ENCODE peak calls at places on chromosome 18, in five cellular contexts. C, G, P, W and K are unnamed samples.

GRCh38 chr18:2606335-2606734 is 35.0 kb downstream of the NDC80 start:
- DNase-seq in C (no peak), G (no peak), P (no peak), W (no peak), K (no peak)

GRCh38 chr18:12652861-12653401 is 5.0 kb downstream of the SPIRE1 start:
- DNase-seq in C (no peak), G (peak), P (no peak), W (no peak), K (no peak)

GRCh38 chr18:26307161-26307773 is 81.0 kb downstream of the TAF4B start:
- DNase-seq in C (no peak), G (peak), P (no peak), W (peak), K (no peak)

GRCh38 chr18:29647700-29648099 is 1394.8 kb downstream of the DSC3 start:
- DNase-seq in C (no peak), G (no peak), P (no peak), W (no peak), K (no peak)

GRCh38 chr18:10566390-10566789 is 40.6 kb downstream of the NAPG start:
- DNase-seq in C (no peak), G (no peak), P (no peak), W (no peak), K (no peak)

GRCh38 chr18:172361-172760 is 14.0 kb downstream of the USP14 start:
- DNase-seq in C (no peak), G (no peak), P (no peak), W (no peak), K (no peak)

GRCh38 chr18:39776766-39777165 is 2178.3 kb upstream of the PIK3C3 start:
- DNase-seq in C (no peak), G (no peak), P (no peak), W (no peak), K (no peak)

GRCh38 chr18:62741118-62741566 is 25.8 kb downstream of the PHLPP1 start:
- DNase-seq in C (no peak), G (peak), P (no peak), W (peak), K (no peak)

GRCh38 chr18:48672671-48673340 is 134.0 kb downstream of the CTIF start:
- DNase-seq in C (no peak), G (no peak), P (peak), W (no peak), K (peak)

GRCh38 chr18:51897884-51898283 is 442.1 kb upstream of the DCC start:
- DNase-seq in C (no peak), G (no peak), P (no peak), W (no peak), K (no peak)

GRCh38 chr18:60809937-60810336 is 437.4 kb upstream of the MC4R start:
- DNase-seq in C (no peak), G (no peak), P (no peak), W (no peak), K (no peak)

GRCh38 chr18:28905509-28905908 is 728.6 kb upstream of the CDH2 start:
- DNase-seq in C (no peak), G (peak), P (no peak), W (no peak), K (no peak)

GRCh38 chr18:524496-524895 is 24.0 kb upstream of the COLEC12 start:
- DNase-seq in C (no peak), G (peak), P (no peak), W (no peak), K (no peak)

GRCh38 chr18:63366991-63367240 is at the start of gene KDSR:
- DNase-seq in C (no peak), G (no peak), P (no peak), W (no peak), K (no peak)

GRCh38 chr18:65429601-65430000 is 321.2 kb upstream of the CDH7 start:
- DNase-seq in C (no peak), G (no peak), P (no peak), W (no peak), K (no peak)

GRCh38 chr18:37334494-37335125 is 231.0 kb downstream of the CELF4 start:
- DNase-seq in C (no peak), G (peak), P (no peak), W (no peak), K (no peak)

GRCh38 chr18:27577740-27578139 is 392.6 kb upstream of the CHST9 start:
- DNase-seq in C (no peak), G (no peak), P (no peak), W (no peak), K (no peak)

GRCh38 chr18:6775702-6776101 is 46.2 kb downstream of the ARHGAP28 start:
- DNase-seq in C (no peak), G (no peak), P (no peak), W (no peak), K (no peak)

GRCh38 chr18:56307771-56308170 is 330.6 kb downstream of the TXNL1 start:
- DNase-seq in C (no peak), G (no peak), P (no peak), W (no peak), K (no peak)

GRCh38 chr18:64137914-64138313 is 11.0 kb downstream of the LINC00305 start:
- DNase-seq in C (no peak), G (no peak), P (no peak), W (no peak), K (no peak)

GRCh38 chr18:11733031-11733430 is 44.0 kb downstream of the GNAL start:
- DNase-seq in C (peak), G (peak), P (peak), W (peak), K (peak)

GRCh38 chr18:3669376-3669775 is 219.4 kb downstream of the TGIF1 start:
- DNase-seq in C (no peak), G (no peak), P (no peak), W (no peak), K (no peak)

GRCh38 chr18:57433492-57434176 is 1.5 kb upstream of the ONECUT2 start:
- DNase-seq in C (no peak), G (no peak), P (no peak), W (peak), K (no peak)

GRCh38 chr18:24212939-24213338 is 74.1 kb downstream of the CABYR start:
- DNase-seq in C (no peak), G (peak), P (no peak), W (peak), K (no peak)

GRCh38 chr18:56921888-56922480 is 224.9 kb upstream of the BOD1L2 start:
- DNase-seq in C (no peak), G (peak), P (no peak), W (no peak), K (no peak)

GRCh38 chr18:8499810-8500663 is 109.2 kb upstream of the RAB12 start:
- DNase-seq in C (no peak), G (no peak), P (no peak), W (peak), K (no peak)

GRCh38 chr18:4196358-4196757 is 258.7 kb downstream of the DLGAP1 start:
- DNase-seq in C (no peak), G (no peak), P (no peak), W (no peak), K (no peak)

GRCh38 chr18:8341481-8342230 is 267.6 kb upstream of the RAB12 start:
- DNase-seq in C (no peak), G (peak), P (no peak), W (peak), K (no peak)

GRCh38 chr18:61901334-61901986 is 8.7 kb upstream of the RNF152 start:
- DNase-seq in C (peak), G (peak), P (peak), W (peak), K (peak)

GRCh38 chr18:10139783-10140410 is 226.1 kb downstream of the VAPA start:
- DNase-seq in C (no peak), G (peak), P (no peak), W (no peak), K (no peak)

GRCh38 chr18:61892683-61893303 is at the start of gene RNF152:
- DNase-seq in C (peak), G (peak), P (peak), W (no peak), K (peak)

GRCh38 chr18:48166971-48167370 is 236.5 kb upstream of the SMAD2 start:
- DNase-seq in C (no peak), G (no peak), P (peak), W (no peak), K (no peak)

GRCh38 chr18:8706545-8706980 is 1.2 kb downstream of the MTCL1 start:
- DNase-seq in C (peak), G (peak), P (no peak), W (peak), K (no peak)

GRCh38 chr18:8685141-8685913 is 20.0 kb upstream of the MTCL1 start:
- DNase-seq in C (no peak), G (peak), P (no peak), W (no peak), K (peak)

GRCh38 chr18:11752116-11752911 is 63.2 kb downstream of the GNAL start:
- DNase-seq in C (peak), G (peak), P (no peak), W (no peak), K (peak)

DNA sequence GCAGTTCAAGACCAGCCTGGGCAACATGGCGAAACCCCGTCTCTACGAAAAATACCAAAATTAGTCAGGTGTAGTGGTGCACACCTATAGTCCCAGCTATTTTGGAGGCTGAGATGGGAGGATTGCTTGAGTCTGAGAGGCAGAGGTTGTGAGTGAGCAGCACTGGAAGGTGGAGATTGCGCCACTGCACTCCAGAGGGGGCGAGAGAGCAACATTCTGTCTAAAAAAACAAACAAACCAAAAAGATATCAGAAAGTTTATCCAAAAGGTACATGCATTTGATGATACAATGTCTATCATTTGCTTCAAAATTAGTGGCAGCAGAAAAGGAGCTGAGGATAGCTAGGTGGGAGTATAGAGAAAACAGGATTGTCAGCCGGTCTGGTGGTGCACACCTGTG is 39.8 kb upstream of the CABLES1 start:
- DNase-seq in C (no peak), G (no peak), P (no peak), W (no peak), K (no peak)
- TF ChIP-seq CTCF in C (no peak), G (no peak), P (no peak), W (no peak), K (no peak)

GRCh38 chr18:45619062-45619825 is 4.0 kb downstream of the SLC14A2 start:
- DNase-seq in C (no peak), G (no peak), P (peak), W (no peak), K (no peak)
- TF ChIP-seq CTCF in C (no peak), G (no peak), P (no peak), W (no peak), K (no peak)

GRCh38 chr18:22363867-22364463 is 53.8 kb downstream of the CTAGE1 start:
- DNase-seq in C (no peak), G (peak), P (no peak), W (no peak), K (no peak)
- TF ChIP-seq CTCF in C (no peak), G (peak), P (peak), W (no peak), K (no peak)

DNA sequence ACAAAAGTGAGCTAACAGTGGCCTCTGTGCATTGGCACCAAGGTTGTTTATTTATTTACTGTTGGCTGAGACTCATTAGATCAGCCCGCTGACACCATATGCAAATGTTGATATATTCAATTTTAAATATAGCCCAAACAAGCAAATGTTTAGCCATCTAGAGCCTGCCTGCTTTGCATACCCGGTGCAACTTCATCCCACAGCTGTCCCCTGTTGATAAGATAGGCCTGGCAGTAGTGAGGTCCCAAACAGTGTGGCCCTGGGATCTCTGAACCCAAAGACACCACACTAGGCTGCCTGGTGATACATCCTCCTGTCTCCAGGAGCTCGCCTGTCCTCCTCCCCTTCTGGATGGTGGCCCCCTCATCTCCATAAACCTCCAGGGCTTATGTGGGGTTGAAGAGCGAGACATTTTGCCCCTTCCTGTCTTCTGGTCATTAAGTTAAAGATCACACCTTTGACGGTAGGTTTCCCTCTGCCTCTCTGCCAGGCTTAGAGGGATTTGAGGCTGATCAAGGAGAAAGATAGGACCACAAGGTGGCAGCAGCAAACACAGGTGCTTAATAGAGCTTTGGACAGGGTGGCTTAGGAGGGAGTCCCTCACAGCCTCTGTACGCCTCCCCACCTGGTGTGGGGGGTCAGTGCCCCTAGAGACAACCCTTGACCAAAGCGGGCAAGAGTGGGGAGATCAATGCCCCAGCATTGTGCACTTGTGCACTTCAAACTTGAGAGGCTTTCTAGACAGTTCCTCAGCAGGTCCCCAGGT is 23.7 kb upstream of the MYO5B start:
- DNase-seq in C (peak), G (peak), P (no peak), W (peak), K (no peak)
- TF ChIP-seq CTCF in C (peak), G (peak), P (no peak), W (peak), K (no peak)

GRCh38 chr18:66749030-66749429 is 145.1 kb upstream of the CDH19 start:
- DNase-seq in C (no peak), G (no peak), P (no peak), W (peak), K (no peak)
- TF ChIP-seq CTCF in C (no peak), G (no peak), P (peak), W (no peak), K (no peak)

DNA sequence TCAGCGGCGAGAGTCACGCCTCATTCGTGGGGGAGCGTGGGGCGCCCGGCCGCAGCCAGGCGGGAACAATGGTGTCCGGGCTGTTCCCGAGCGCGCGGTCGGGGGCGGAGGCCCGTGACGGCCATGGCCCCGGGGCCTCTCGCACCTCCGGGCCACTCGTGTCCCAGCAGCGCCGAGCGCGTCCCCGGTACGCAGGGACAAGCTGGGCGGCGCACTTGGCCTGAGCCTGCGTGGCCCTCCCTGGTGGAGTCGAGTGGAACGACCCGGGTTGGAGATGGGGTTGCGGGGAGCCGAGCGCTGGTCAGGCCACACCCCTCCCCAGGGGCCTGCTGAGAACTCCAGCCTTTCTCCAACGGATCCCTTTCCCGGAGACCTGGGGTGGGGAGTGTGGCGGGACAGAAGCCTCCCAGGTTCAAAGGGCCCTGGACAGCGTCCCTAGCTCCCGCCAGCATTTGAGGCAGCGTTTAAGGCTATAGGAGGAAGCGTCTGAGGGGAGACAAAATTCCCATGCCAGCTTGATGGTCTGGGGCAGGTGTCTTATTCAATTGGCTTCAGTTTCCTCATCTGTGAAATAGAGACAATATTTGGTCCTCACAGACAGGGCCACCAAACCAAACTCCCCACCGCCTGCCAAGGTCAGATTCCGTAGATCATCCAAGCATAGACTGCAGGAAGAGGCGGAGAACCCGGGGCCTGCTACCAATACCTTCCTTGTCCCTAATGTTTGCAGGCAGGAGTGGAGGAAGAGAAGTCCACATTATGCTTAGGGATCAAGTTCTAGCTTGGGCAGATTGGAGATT is 545 bp downstream of the CNDP2 start:
- DNase-seq in C (peak), G (peak), P (peak), W (peak), K (peak)
- TF ChIP-seq CTCF in C (no peak), G (no peak), P (no peak), W (no peak), K (no peak)

DNA sequence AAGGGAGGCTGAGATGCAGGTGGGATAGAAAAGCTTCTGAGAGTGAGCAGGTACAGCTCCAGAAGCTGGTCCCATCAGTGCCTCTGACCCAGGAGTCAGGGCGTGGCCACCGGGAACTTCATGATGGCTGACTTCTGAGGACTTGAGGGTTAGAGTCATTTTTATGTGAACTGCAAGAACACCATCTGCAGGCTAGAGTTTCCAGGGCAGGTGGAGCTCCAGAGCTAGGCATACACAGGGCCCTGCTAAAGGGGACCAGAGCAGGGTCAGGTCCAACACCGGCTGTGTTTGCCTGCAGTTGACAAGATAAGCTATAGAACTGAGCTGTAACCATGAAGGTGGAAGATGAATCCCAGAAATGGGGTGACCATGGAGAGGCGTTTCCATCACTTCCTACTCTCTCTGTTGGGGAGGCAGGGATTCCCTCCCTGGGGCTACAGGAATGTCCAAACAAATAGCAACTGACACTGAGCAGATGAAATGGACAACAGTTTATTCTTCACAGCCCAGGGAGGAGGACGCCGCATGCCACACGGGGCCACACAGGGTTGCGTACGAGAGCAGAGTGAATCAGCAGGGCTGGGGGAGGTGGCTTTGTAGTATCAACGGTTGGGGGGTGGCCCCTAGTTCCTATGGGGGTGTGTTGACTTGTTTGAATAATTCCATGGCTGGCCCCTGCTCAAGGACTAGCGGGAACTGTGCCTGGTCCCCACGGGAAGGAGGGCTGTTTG is 77.6 kb upstream of the ZNF516 start:
- DNase-seq in C (no peak), G (no peak), P (no peak), W (no peak), K (no peak)
- TF ChIP-seq CTCF in C (no peak), G (no peak), P (no peak), W (no peak), K (no peak)

DNA sequence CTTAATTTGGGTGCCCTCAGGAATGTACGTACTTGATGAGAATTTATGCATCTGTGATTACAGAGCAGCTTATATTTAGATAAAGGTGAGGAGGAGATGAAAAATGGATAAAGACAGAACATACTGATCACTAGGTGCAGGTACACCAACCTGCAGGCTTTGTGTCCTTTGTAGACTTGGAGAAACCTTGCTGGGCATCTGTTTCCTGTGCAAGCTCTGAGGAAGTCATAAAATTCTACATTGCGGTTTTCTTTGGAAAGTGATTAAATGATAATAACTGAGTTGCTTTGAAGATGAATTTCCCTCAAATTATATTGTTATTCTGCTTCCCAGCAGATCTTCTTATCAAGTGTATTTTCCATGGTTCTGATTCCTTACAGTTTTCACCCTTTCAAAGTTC is 7.7 kb downstream of the RAB27B start:
- DNase-seq in C (no peak), G (no peak), P (no peak), W (no peak), K (no peak)
- TF ChIP-seq CTCF in C (no peak), G (no peak), P (no peak), W (no peak), K (no peak)

DNA sequence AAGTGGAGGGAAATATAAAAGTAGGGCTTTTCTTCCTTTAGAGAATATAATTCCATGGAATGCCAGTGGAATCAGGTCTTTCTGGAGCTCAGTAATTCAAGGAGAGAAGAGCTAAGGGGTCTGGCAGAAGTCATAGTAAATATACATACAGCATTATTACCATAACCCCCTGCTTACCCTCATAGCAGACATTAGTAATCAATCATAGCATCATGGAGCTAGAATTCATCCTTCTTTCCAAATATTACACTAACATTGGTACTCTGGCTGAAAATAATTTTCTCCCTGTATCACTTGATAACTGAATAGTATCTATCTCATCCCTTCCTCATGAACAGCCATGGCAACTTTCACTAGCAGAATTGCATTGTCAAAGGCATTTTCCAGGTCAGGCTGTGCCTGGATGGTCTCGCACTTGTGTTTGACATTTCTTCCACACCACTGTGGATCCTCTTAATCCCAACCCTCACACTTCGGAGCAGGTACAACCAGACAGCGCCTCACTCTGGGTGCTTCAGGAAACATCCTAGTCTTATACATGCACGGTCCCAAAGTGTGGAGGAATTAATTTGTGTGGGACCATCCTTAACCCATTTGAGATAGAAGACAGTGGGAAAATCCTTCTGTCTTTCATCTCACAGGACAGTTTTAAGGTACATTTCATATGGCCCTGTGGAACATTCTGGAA is 84.2 kb upstream of the SEC11C start:
- DNase-seq in C (peak), G (no peak), P (no peak), W (no peak), K (no peak)
- TF ChIP-seq CTCF in C (peak), G (peak), P (no peak), W (no peak), K (no peak)